ENCODE peak calls at places on chromosomes 13 and 19, in four cellular contexts. A is fibroblast of lung, V is lung, F is thoracic aorta. T is an unnamed sample. For H3K9me3 and H3K36me3, the result is how much of the 10 kb centered on the place peaks cover.

GRCh38 chr13:44309771-44310767 is 63.6 kb upstream of the SERP2 start:
- DNase-seq in A (peak), F (no peak), V (no peak), T (peak)

GRCh38 chr19:1455336-1456120 is 5.6 kb downstream of the APC2 start:
- DNase-seq in F (peak), V (peak), A (peak), T (peak)

GRCh38 chr19:39434123-39435076 is 1.3 kb downstream of the RPS16 start:
- DNase-seq in V (no peak), A (no peak), F (no peak), T (no peak)

GRCh38 chr13:33228645-33229445 is 56.7 kb downstream of the STARD13 start:
- DNase-seq in F (no peak), V (no peak), A (peak), T (peak)

GRCh38 chr19:3365093-3365446 is 1.3 kb upstream of the NFIC start:
- DNase-seq in A (no peak), V (no peak), F (no peak), T (no peak)

GRCh38 chr19:16679811-16680210 is 18.9 kb downstream of the TMEM38A start:
- DNase-seq in V (no peak), F (no peak), A (no peak), T (no peak)

GRCh38 chr13:89969996-89970709 is 1377.3 kb upstream of the MIR17HG start:
- DNase-seq in V (no peak), F (no peak), A (no peak), T (no peak)

GRCh38 chr19:56091751-56092546 is 29.1 kb downstream of the ZNF787 start:
- DNase-seq in V (no peak), F (no peak), A (no peak), T (peak)

GRCh38 chr13:46747031-46747820 is 49.7 kb downstream of the ESD start:
- DNase-seq in V (no peak), F (no peak), A (no peak), T (no peak)

GRCh38 chr13:107258599-107259187 is 690.8 kb upstream of the ARGLU1 start:
- DNase-seq in V (no peak), F (no peak), A (peak), T (peak)

GRCh38 chr19:54203151-54203611 is 2.5 kb downstream of the RPS9 start:
- DNase-seq in A (peak), F (no peak), V (no peak), T (peak)

GRCh38 chr13:97125051-97125809 is 96.9 kb upstream of the MBNL2 start:
- DNase-seq in F (no peak), A (peak), V (peak), T (peak)

GRCh38 chr19:5147971-5148793 is 179.3 kb downstream of the KDM4B start:
- DNase-seq in F (peak), A (no peak), V (no peak), T (no peak)

GRCh38 chr19:7769171-7769570 is 6.1 kb downstream of the CLEC4M start:
- DNase-seq in V (no peak), F (no peak), A (no peak), T (no peak)

GRCh38 chr19:49469828-49470614 is 4.0 kb upstream of the FLT3LG start:
- DNase-seq in A (no peak), F (no peak), V (no peak), T (no peak)

GRCh38 chr13:106423530-106423929 is 111.9 kb downstream of the EFNB2 start:
- DNase-seq in V (no peak), A (no peak), F (no peak), T (no peak)

GRCh38 chr19:3818918-3819317 is 32.7 kb upstream of the MATK start:
- DNase-seq in A (no peak), F (no peak), V (no peak), T (no peak)

GRCh38 chr19:18904334-18905057 is 8.5 kb upstream of the CERS1 start:
- DNase-seq in F (no peak), V (no peak), A (no peak), T (no peak)

GRCh38 chr19:29121684-29122083 is 91.3 kb downstream of the UQCRFS1 start:
- DNase-seq in A (no peak), V (no peak), F (no peak), T (peak)

GRCh38 chr13:71290963-71291937 is 575.8 kb downstream of the DACH1 start:
- DNase-seq in V (no peak), A (peak), F (no peak), T (peak)

GRCh38 chr13:110471833-110472162 is 89.7 kb downstream of the RAB20 start:
- DNase-seq in V (peak), F (no peak), A (peak), T (no peak)

GRCh38 chr13:24313449-24313848 is 4.1 kb downstream of the C1QTNF9 start:
- DNase-seq in A (peak), F (no peak), V (no peak), T (no peak)

GRCh38 chr19:17282488-17283256 is 971 bp downstream of the ANKLE1 start:
- DNase-seq in A (peak), F (no peak), V (peak), T (peak)

GRCh38 chr19:16927883-16928282 is 39.1 kb downstream of the F2RL3 start:
- DNase-seq in V (no peak), F (no peak), A (no peak), T (no peak)

GRCh38 chr13:43760257-43760656 is 26.5 kb downstream of the ENOX1 start:
- DNase-seq in A (no peak), V (no peak), F (no peak), T (no peak)

GRCh38 chr13:34308725-34309124 is 490.8 kb downstream of the RFC3 start:
- DNase-seq in A (peak), F (no peak), V (no peak), T (no peak)

GRCh38 chr19:44644391-44645016 is 794 bp downstream of the PVR start:
- DNase-seq in F (no peak), V (peak), A (peak), T (peak)

GRCh38 chr19:45133661-45134060 is 27.1 kb downstream of the NKPD1 start:
- DNase-seq in F (no peak), A (no peak), V (no peak), T (no peak)

GRCh38 chr19:29945433-29945832 is 3.4 kb downstream of the URI1 start:
- DNase-seq in A (peak), V (no peak), F (no peak), T (no peak)

GRCh38 chr13:111629933-111630332 is 309.5 kb downstream of the TEX29 start:
- DNase-seq in V (no peak), F (no peak), A (no peak), T (no peak)

GRCh38 chr19:44576843-44577565 is 36.4 kb upstream of the IGSF23 start:
- DNase-seq in V (peak), F (no peak), A (peak), T (peak)

GRCh38 chr13:75636339-75637095 is 387 bp downstream of the LMO7 start:
- DNase-seq in A (peak), V (no peak), F (no peak), T (peak)

GRCh38 chr13:46640843-46641242 is 87.9 kb downstream of the LRCH1 start:
- DNase-seq in A (peak), V (no peak), F (no peak), T (peak)

GRCh38 chr19:5434970-5435641 is 20.1 kb upstream of the ZNRF4 start:
- DNase-seq in F (no peak), A (peak), V (no peak), T (peak)

GRCh38 chr13:114076329-114076761 is 56.1 kb downstream of the RASA3 start:
- DNase-seq in V (no peak), A (no peak), F (no peak), T (no peak)

GRCh38 chr13:113369189-113369588 is 5.3 kb upstream of the GRTP1 start:
- DNase-seq in A (no peak), V (no peak), F (no peak), T (no peak)

GRCh38 chr13:109698779-109699178 is 87.6 kb downstream of the IRS2 start:
- DNase-seq in V (no peak), F (no peak), A (peak), T (no peak)

GRCh38 chr19:4870025-4870700 is 2.7 kb upstream of the PLIN3 start:
- DNase-seq in V (peak), F (peak), A (peak), T (peak)

GRCh38 chr13:43360911-43361605 is 337.7 kb downstream of the DNAJC15 start:
- DNase-seq in V (no peak), A (no peak), F (no peak), T (no peak)

GRCh38 chr19:42067315-42067888 is 2.6 kb downstream of the GRIK5 start:
- DNase-seq in F (no peak), A (no peak), V (no peak), T (no peak)
- H3K4me3 ChIP-seq in F (no peak), A (no peak), V (no peak), T (no peak)

GRCh38 chr13:74111901-74112824 is 22.0 kb downstream of the KLF12 start:
- DNase-seq in A (no peak), F (no peak), V (no peak), T (no peak)
- H3K9me3 ChIP-seq in A (under half), F (under half), V (under half), T (under half)

GRCh38 chr19:47377801-47378200 is 28.7 kb downstream of the DHX34 start:
- DNase-seq in A (no peak), F (no peak), V (no peak), T (no peak)
- H3K36me3 ChIP-seq in A (under half), F (half or more), V (under half), T (half or more)

DNA sequence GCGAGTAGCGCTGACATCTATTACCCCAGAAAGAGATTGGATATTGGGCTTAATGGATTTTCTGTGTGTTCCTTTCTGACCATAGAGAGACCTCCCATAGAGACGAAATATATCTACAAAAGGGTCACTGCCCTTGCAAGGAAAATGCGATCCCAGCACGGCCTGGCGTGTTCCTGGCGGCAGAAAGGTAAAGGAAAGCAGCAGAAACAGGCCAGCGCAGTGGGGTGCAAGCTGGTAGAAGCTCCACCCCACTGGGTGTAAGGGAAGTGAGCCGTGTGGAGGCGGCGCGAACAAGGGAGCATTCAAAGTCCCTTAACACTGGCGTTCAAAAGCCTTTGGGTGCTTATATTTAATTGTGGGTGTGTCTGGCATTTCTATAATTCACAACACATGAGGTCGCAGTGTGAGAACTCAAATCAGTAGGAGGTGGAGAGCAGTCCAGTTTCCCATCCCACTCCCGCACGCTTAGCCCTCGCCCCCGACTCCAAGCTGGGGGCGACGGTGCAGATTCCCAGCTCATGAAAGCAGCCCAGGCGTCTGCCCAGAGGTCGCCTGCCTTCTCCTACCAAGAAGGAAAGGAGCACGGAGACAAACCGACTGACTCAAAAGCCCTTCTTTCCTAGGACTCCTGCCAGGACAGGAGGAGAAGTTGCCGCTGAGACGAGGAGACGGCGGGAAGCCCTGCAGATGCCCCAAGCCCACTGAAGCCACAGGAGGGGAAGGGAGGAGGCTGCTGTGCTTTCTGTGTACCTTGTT is 478.4 kb downstream of the FOXO1 start:
- DNase-seq in V (no peak), F (no peak), A (no peak), T (no peak)
- H3K4me3 ChIP-seq in V (no peak), F (no peak), A (no peak), T (no peak)